ENCODE peak calls at places on chromosomes 3 and 15, in six cellular contexts. V, C, I, R, F and X are unnamed samples.

GRCh38 chr3:32154180-32154579 is 47.8 kb downstream of the GPD1L start:
- DNase-seq in V (no peak), C (no peak), I (no peak), R (no peak), F (no peak), X (no peak)

GRCh38 chr15:101132390-101133180 is 119.3 kb downstream of the CHSY1 start:
- DNase-seq in V (no peak), C (no peak), I (no peak), R (no peak), F (no peak), X (peak; percentile 66)

GRCh38 chr3:15476378-15476777 is 45.1 kb downstream of the COLQ start:
- DNase-seq in V (no peak), C (no peak), I (no peak), R (no peak), F (no peak), X (no peak)

GRCh38 chr15:40257656-40258450 is 19.0 kb downstream of the PAK6 start:
- DNase-seq in V (no peak), C (no peak), I (no peak), R (no peak), F (no peak), X (no peak)

GRCh38 chr15:97759363-97759762 is 201.1 kb upstream of the ARRDC4 start:
- DNase-seq in V (no peak), C (no peak), I (no peak), R (no peak), F (no peak), X (no peak)

GRCh38 chr15:73986055-73986775 is 5.9 kb downstream of the STOML1 start:
- DNase-seq in V (no peak), C (no peak), I (no peak), R (no peak), F (no peak), X (no peak)

GRCh38 chr3:110101361-110101760 is 764.0 kb upstream of the DPPA4 start:
- DNase-seq in V (no peak), C (no peak), I (no peak), R (no peak), F (no peak), X (no peak)

GRCh38 chr3:82495655-82496054 is 734.2 kb upstream of the GBE1 start:
- DNase-seq in V (no peak), C (no peak), I (no peak), R (no peak), F (no peak), X (no peak)

GRCh38 chr3:126618760-126619159 is 36.2 kb downstream of the TXNRD3 start:
- DNase-seq in V (no peak), C (no peak), I (no peak), R (no peak), F (no peak), X (no peak)

GRCh38 chr15:60353245-60353940 is 44.4 kb downstream of the ANXA2 start:
- DNase-seq in V (no peak), C (no peak), I (no peak), R (no peak), F (no peak), X (no peak)

GRCh38 chr3:2099028-2099671 is 484 bp downstream of the CNTN4 start:
- DNase-seq in V (no peak), C (peak; percentile 70), I (no peak), R (no peak), F (peak; percentile 30), X (no peak)

GRCh38 chr3:169841171-169841570 is 28.5 kb upstream of the LRRC34 start:
- DNase-seq in V (peak; percentile 64), C (no peak), I (no peak), R (no peak), F (peak; percentile 2), X (no peak)

GRCh38 chr3:174285242-174285641 is 573.9 kb upstream of the NAALADL2 start:
- DNase-seq in V (no peak), C (no peak), I (no peak), R (no peak), F (no peak), X (no peak)

GRCh38 chr3:27508421-27508820 is 24.2 kb upstream of the SLC4A7 start:
- DNase-seq in V (no peak), C (no peak), I (no peak), R (no peak), F (no peak), X (no peak)

GRCh38 chr3:59783468-59783988 is 733.7 kb upstream of the CFAP20DC start:
- DNase-seq in V (peak; percentile 7), C (no peak), I (no peak), R (no peak), F (no peak), X (no peak)

GRCh38 chr3:127458698-127459097 is 131.8 kb downstream of the TPRA1 start:
- DNase-seq in V (no peak), C (no peak), I (no peak), R (no peak), F (peak; percentile 23), X (peak; percentile 54)

GRCh38 chr15:56165234-56165633 is 78.4 kb downstream of the RFX7 start:
- DNase-seq in V (no peak), C (no peak), I (no peak), R (no peak), F (no peak), X (no peak)

GRCh38 chr3:170909129-170909903 is 879 bp upstream of the EIF5A2 start:
- DNase-seq in V (no peak), C (no peak), I (no peak), R (no peak), F (no peak), X (no peak)

GRCh38 chr3:126544596-126545281 is 14.0 kb downstream of the C3orf22 start:
- DNase-seq in V (no peak), C (peak; percentile 15), I (no peak), R (no peak), F (peak; percentile 38), X (peak; percentile 63)

GRCh38 chr3:139120336-139120971 is 75.8 kb upstream of the PRR23C start:
- DNase-seq in V (peak; percentile 33), C (no peak), I (no peak), R (peak; percentile 24), F (no peak), X (no peak)

GRCh38 chr15:51706347-51706746 is 25.0 kb downstream of the SCG3 start:
- DNase-seq in V (no peak), C (no peak), I (no peak), R (no peak), F (no peak), X (no peak)

GRCh38 chr15:85642054-85642692 is 152.6 kb downstream of the KLHL25 start:
- DNase-seq in V (no peak), C (no peak), I (no peak), R (no peak), F (no peak), X (no peak)

GRCh38 chr3:23116041-23116440 is 87.1 kb upstream of the UBE2E2 start:
- DNase-seq in V (no peak), C (no peak), I (no peak), R (no peak), F (no peak), X (no peak)

GRCh38 chr3:122789585-122790273 is 3.9 kb downstream of the HSPBAP1 start:
- DNase-seq in V (no peak), C (no peak), I (no peak), R (no peak), F (no peak), X (no peak)

GRCh38 chr3:169999433-169999832 is 32.8 kb downstream of the SEC62 start:
- DNase-seq in V (peak; percentile 75), C (no peak), I (no peak), R (no peak), F (no peak), X (no peak)

GRCh38 chr3:68787227-68787626 is 145.1 kb downstream of the TAFA4 start:
- DNase-seq in V (no peak), C (no peak), I (no peak), R (no peak), F (no peak), X (no peak)

GRCh38 chr3:152109038-152109437 is 159.7 kb upstream of the MBNL1 start:
- DNase-seq in V (no peak), C (no peak), I (no peak), R (no peak), F (no peak), X (no peak)

GRCh38 chr15:73927003-73927475 is 777 bp downstream of the LOXL1 start:
- DNase-seq in V (no peak), C (peak; percentile 69), I (peak; percentile 22), R (no peak), F (peak; percentile 46), X (peak; percentile 91)

GRCh38 chr3:66110840-66111239 is 72.1 kb upstream of the MAGI1 start:
- DNase-seq in V (no peak), C (no peak), I (no peak), R (no peak), F (no peak), X (no peak)

GRCh38 chr3:14463330-14464216 is 61.2 kb downstream of the SLC6A6 start:
- DNase-seq in V (no peak), C (no peak), I (no peak), R (no peak), F (peak; percentile 26), X (no peak)